ENCODE peak calls at places on chromosomes 13 and 19, in nine cellular contexts. One of them, this sample, is unnamed.

GRCh38 chr13:60590775-60591174 is 193.8 kb downstream of the TDRD3 start:
- DNase-seq in AG04450: no peak
- DNase-seq in prostate gland: no peak
- DNase-seq in IMR-90: no peak
- DNase-seq in neural crest cell: no peak
- DNase-seq in thyroid gland: no peak
- DNase-seq in HFF-Myc: no peak
- DNase-seq in choroid plexus epithelial cell: no peak
- DNase-seq in transverse colon: no peak
- DNase-seq in this sample: no peak

GRCh38 chr19:12806242-12807131 is at the start of gene RNASEH2A:
- DNase-seq in prostate gland: peak
- DNase-seq in HFF-Myc: no peak
- DNase-seq in transverse colon: peak
- DNase-seq in choroid plexus epithelial cell: peak
- DNase-seq in neural crest cell: peak
- DNase-seq in thyroid gland: peak
- DNase-seq in AG04450: peak
- DNase-seq in IMR-90: peak
- DNase-seq in this sample: no peak

GRCh38 chr19:49210108-49210900 is 52.7 kb downstream of the TRPM4 start:
- DNase-seq in choroid plexus epithelial cell: peak
- DNase-seq in neural crest cell: no peak
- DNase-seq in HFF-Myc: no peak
- DNase-seq in transverse colon: peak
- DNase-seq in IMR-90: no peak
- DNase-seq in prostate gland: no peak
- DNase-seq in AG04450: no peak
- DNase-seq in thyroid gland: no peak
- DNase-seq in this sample: no peak

GRCh38 chr19:35612224-35612558 is 344 bp upstream of the HAUS5 start:
- DNase-seq in choroid plexus epithelial cell: no peak
- DNase-seq in neural crest cell: no peak
- DNase-seq in prostate gland: no peak
- DNase-seq in transverse colon: no peak
- DNase-seq in thyroid gland: no peak
- DNase-seq in HFF-Myc: no peak
- DNase-seq in AG04450: no peak
- DNase-seq in IMR-90: no peak
- DNase-seq in this sample: no peak

GRCh38 chr13:80454245-80454644 is 113.3 kb upstream of the SPRY2 start:
- DNase-seq in AG04450: no peak
- DNase-seq in thyroid gland: no peak
- DNase-seq in HFF-Myc: no peak
- DNase-seq in IMR-90: peak
- DNase-seq in neural crest cell: no peak
- DNase-seq in prostate gland: no peak
- DNase-seq in choroid plexus epithelial cell: peak
- DNase-seq in transverse colon: no peak
- DNase-seq in this sample: no peak

GRCh38 chr19:17107546-17108452 is 32.2 kb downstream of the MYO9B start:
- DNase-seq in prostate gland: peak
- DNase-seq in neural crest cell: no peak
- DNase-seq in transverse colon: peak
- DNase-seq in IMR-90: peak
- DNase-seq in AG04450: peak
- DNase-seq in choroid plexus epithelial cell: peak
- DNase-seq in HFF-Myc: peak
- DNase-seq in thyroid gland: peak
- DNase-seq in this sample: peak

GRCh38 chr13:78993792-78994191 is 334.8 kb upstream of the OBI1 start:
- DNase-seq in thyroid gland: no peak
- DNase-seq in HFF-Myc: no peak
- DNase-seq in transverse colon: no peak
- DNase-seq in neural crest cell: no peak
- DNase-seq in IMR-90: no peak
- DNase-seq in choroid plexus epithelial cell: no peak
- DNase-seq in prostate gland: no peak
- DNase-seq in AG04450: no peak
- DNase-seq in this sample: no peak

GRCh38 chr19:6807291-6807690 is 34.8 kb downstream of the VAV1 start:
- DNase-seq in transverse colon: no peak
- DNase-seq in thyroid gland: no peak
- DNase-seq in HFF-Myc: no peak
- DNase-seq in AG04450: no peak
- DNase-seq in choroid plexus epithelial cell: no peak
- DNase-seq in prostate gland: no peak
- DNase-seq in neural crest cell: no peak
- DNase-seq in IMR-90: no peak
- DNase-seq in this sample: no peak

GRCh38 chr13:36965767-36966166 is 33.4 kb downstream of the ALG5 start:
- DNase-seq in prostate gland: no peak
- DNase-seq in HFF-Myc: peak
- DNase-seq in neural crest cell: no peak
- DNase-seq in transverse colon: no peak
- DNase-seq in AG04450: peak
- DNase-seq in thyroid gland: no peak
- DNase-seq in IMR-90: peak
- DNase-seq in choroid plexus epithelial cell: peak
- DNase-seq in this sample: peak

GRCh38 chr19:10379880-10380310 is 477 bp downstream of the TYK2 start:
- DNase-seq in thyroid gland: no peak
- DNase-seq in AG04450: no peak
- DNase-seq in choroid plexus epithelial cell: no peak
- DNase-seq in HFF-Myc: no peak
- DNase-seq in transverse colon: no peak
- DNase-seq in IMR-90: no peak
- DNase-seq in prostate gland: no peak
- DNase-seq in neural crest cell: no peak
- DNase-seq in this sample: no peak

DNA sequence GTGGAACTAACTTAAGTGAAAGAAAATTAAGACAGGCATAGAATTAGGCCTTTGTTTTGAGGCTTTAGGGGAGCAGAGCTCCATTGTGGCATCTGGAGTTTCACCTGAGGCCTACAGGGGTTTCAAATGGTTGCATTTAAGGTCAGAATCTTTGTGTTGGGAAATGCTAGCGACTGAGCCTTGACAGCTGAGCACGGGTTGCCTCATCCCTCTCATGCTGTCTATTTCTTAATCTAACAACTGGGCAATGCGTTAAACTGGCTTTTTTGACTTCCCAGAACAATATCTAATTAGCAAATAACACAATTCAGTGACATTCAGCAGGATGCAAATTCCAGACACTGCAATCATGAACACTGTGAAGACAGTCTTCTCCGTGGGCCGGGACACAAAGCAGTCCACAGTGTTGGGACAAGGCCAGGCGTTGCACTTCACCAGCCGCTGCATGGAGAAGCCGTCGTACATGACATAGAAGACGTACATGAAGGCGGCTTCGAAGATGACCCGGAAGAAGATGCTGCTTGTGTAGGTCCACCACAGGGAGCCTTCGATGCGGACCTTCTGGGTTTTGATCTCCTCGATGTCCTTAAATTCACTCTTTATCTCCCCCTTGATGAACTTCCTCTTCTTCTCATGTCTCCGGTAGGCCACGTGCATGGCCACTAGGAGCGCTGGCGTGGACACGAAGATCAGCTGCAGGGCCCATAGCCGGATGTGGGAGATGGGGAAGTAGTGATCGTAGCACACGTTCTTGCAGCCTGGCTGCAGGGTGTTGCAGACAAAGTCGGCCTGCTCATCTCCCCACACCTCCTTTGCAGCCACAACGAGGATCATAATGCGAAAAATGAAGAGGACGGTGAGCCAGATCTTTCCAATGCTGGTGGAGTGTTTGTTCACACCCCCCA is 3.8 kb downstream of the GJB2 start:
- DNase-seq in HFF-Myc: no peak
- DNase-seq in thyroid gland: no peak
- DNase-seq in neural crest cell: no peak
- DNase-seq in prostate gland: no peak
- DNase-seq in IMR-90: no peak
- DNase-seq in transverse colon: peak
- DNase-seq in choroid plexus epithelial cell: no peak
- DNase-seq in AG04450: no peak
- DNase-seq in this sample: no peak
- TF ChIP-seq CTCF in HFF-Myc: no peak
- TF ChIP-seq CTCF in thyroid gland: no peak
- TF ChIP-seq CTCF in neural crest cell: peak
- TF ChIP-seq CTCF in prostate gland: no peak
- TF ChIP-seq CTCF in IMR-90: peak
- TF ChIP-seq CTCF in transverse colon: no peak
- TF ChIP-seq CTCF in choroid plexus epithelial cell: peak
- TF ChIP-seq CTCF in AG04450: peak
- TF ChIP-seq CTCF in this sample: peak

DNA sequence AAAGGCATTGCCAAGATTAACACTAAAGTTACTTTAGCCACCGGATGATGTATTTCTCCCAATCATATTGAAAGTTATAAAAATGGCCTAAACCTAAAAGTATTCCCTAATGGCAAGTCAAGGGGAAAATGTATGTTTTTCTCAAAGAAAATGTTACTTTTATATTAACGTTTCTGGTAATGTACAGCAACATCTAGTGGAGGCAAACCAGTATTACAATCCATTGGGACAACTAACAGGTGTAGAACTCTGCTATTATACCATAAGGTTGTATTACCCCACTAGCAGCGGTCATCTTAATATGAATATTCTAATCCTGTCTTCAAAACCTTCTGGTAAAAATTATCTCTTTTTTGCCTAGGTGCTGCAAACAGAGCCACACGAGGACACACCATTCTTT is 69.2 kb downstream of the ZNF100 start:
- DNase-seq in thyroid gland: no peak
- DNase-seq in neural crest cell: no peak
- DNase-seq in AG04450: no peak
- DNase-seq in HFF-Myc: peak
- DNase-seq in choroid plexus epithelial cell: peak
- DNase-seq in prostate gland: no peak
- DNase-seq in transverse colon: no peak
- DNase-seq in IMR-90: peak
- DNase-seq in this sample: no peak
- TF ChIP-seq CTCF in thyroid gland: peak
- TF ChIP-seq CTCF in neural crest cell: peak
- TF ChIP-seq CTCF in AG04450: peak
- TF ChIP-seq CTCF in HFF-Myc: peak
- TF ChIP-seq CTCF in choroid plexus epithelial cell: peak
- TF ChIP-seq CTCF in prostate gland: peak
- TF ChIP-seq CTCF in transverse colon: peak
- TF ChIP-seq CTCF in IMR-90: peak
- TF ChIP-seq CTCF in this sample: peak

GRCh38 chr19:45528744-45529453 is 21.6 kb downstream of the VASP start:
- DNase-seq in transverse colon: peak
- DNase-seq in AG04450: no peak
- DNase-seq in choroid plexus epithelial cell: peak
- DNase-seq in IMR-90: no peak
- DNase-seq in HFF-Myc: no peak
- DNase-seq in prostate gland: peak
- DNase-seq in neural crest cell: no peak
- DNase-seq in thyroid gland: peak
- DNase-seq in this sample: no peak

GRCh38 chr19:45526143-45526542 is 18.9 kb downstream of the VASP start:
- DNase-seq in neural crest cell: peak
- DNase-seq in IMR-90: peak
- DNase-seq in prostate gland: peak
- DNase-seq in thyroid gland: peak
- DNase-seq in transverse colon: peak
- DNase-seq in AG04450: no peak
- DNase-seq in choroid plexus epithelial cell: peak
- DNase-seq in HFF-Myc: no peak
- DNase-seq in this sample: no peak

GRCh38 chr19:45526971-45527370 is 19.7 kb downstream of the VASP start:
- DNase-seq in transverse colon: no peak
- DNase-seq in AG04450: no peak
- DNase-seq in choroid plexus epithelial cell: no peak
- DNase-seq in IMR-90: no peak
- DNase-seq in HFF-Myc: no peak
- DNase-seq in neural crest cell: no peak
- DNase-seq in thyroid gland: no peak
- DNase-seq in prostate gland: no peak
- DNase-seq in this sample: no peak

GRCh38 chr19:45528149-45528743 is 21.0 kb downstream of the VASP start:
- DNase-seq in HFF-Myc: no peak
- DNase-seq in prostate gland: peak
- DNase-seq in thyroid gland: no peak
- DNase-seq in neural crest cell: no peak
- DNase-seq in choroid plexus epithelial cell: no peak
- DNase-seq in transverse colon: no peak
- DNase-seq in AG04450: no peak
- DNase-seq in IMR-90: peak
- DNase-seq in this sample: no peak

GRCh38 chr19:45527731-45528130 is 20.5 kb downstream of the VASP start:
- DNase-seq in IMR-90: no peak
- DNase-seq in neural crest cell: no peak
- DNase-seq in choroid plexus epithelial cell: no peak
- DNase-seq in thyroid gland: no peak
- DNase-seq in AG04450: no peak
- DNase-seq in HFF-Myc: no peak
- DNase-seq in transverse colon: no peak
- DNase-seq in prostate gland: no peak
- DNase-seq in this sample: no peak
- TF ChIP-seq CTCF in IMR-90: no peak
- TF ChIP-seq CTCF in neural crest cell: no peak
- TF ChIP-seq CTCF in choroid plexus epithelial cell: no peak
- TF ChIP-seq CTCF in thyroid gland: no peak
- TF ChIP-seq CTCF in AG04450: peak
- TF ChIP-seq CTCF in HFF-Myc: no peak
- TF ChIP-seq CTCF in transverse colon: no peak
- TF ChIP-seq CTCF in prostate gland: no peak
- TF ChIP-seq CTCF in this sample: no peak

GRCh38 chr19:41156207-41156606 is 36.8 kb upstream of the CYP2S1 start:
- DNase-seq in prostate gland: no peak
- DNase-seq in AG04450: no peak
- DNase-seq in transverse colon: no peak
- DNase-seq in neural crest cell: no peak
- DNase-seq in choroid plexus epithelial cell: no peak
- DNase-seq in HFF-Myc: no peak
- DNase-seq in thyroid gland: no peak
- DNase-seq in IMR-90: no peak
- DNase-seq in this sample: no peak

GRCh38 chr19:41166888-41167804 is 25.9 kb upstream of the CYP2S1 start:
- DNase-seq in transverse colon: peak
- DNase-seq in IMR-90: no peak
- DNase-seq in AG04450: no peak
- DNase-seq in thyroid gland: no peak
- DNase-seq in choroid plexus epithelial cell: no peak
- DNase-seq in neural crest cell: no peak
- DNase-seq in HFF-Myc: no peak
- DNase-seq in prostate gland: no peak
- DNase-seq in this sample: no peak

GRCh38 chr19:41159861-41160260 is 33.2 kb upstream of the CYP2S1 start:
- DNase-seq in IMR-90: no peak
- DNase-seq in thyroid gland: no peak
- DNase-seq in prostate gland: no peak
- DNase-seq in neural crest cell: no peak
- DNase-seq in transverse colon: no peak
- DNase-seq in AG04450: no peak
- DNase-seq in choroid plexus epithelial cell: no peak
- DNase-seq in HFF-Myc: no peak
- DNase-seq in this sample: no peak

GRCh38 chr19:41161903-41162302 is 31.1 kb upstream of the CYP2S1 start:
- DNase-seq in neural crest cell: no peak
- DNase-seq in AG04450: no peak
- DNase-seq in thyroid gland: no peak
- DNase-seq in prostate gland: no peak
- DNase-seq in transverse colon: no peak
- DNase-seq in choroid plexus epithelial cell: no peak
- DNase-seq in IMR-90: no peak
- DNase-seq in HFF-Myc: no peak
- DNase-seq in this sample: no peak
- TF ChIP-seq CTCF in neural crest cell: no peak
- TF ChIP-seq CTCF in AG04450: no peak
- TF ChIP-seq CTCF in thyroid gland: no peak
- TF ChIP-seq CTCF in prostate gland: no peak
- TF ChIP-seq CTCF in transverse colon: no peak
- TF ChIP-seq CTCF in choroid plexus epithelial cell: peak
- TF ChIP-seq CTCF in IMR-90: no peak
- TF ChIP-seq CTCF in HFF-Myc: peak
- TF ChIP-seq CTCF in this sample: peak